ENCODE peak calls at places on chromosomes 2 and 18, in seven cellular contexts. One of them, this sample, is unnamed.

GRCh38 chr2:135528006-135528405 is 3.0 kb downstream of the ZRANB3 start:
- DNase-seq in K562: no peak
- DNase-seq in esophagus muscularis mucosa: no peak
- DNase-seq in prostate gland: no peak
- DNase-seq in suprapubic skin: no peak
- DNase-seq in transverse colon: no peak
- DNase-seq in spleen: no peak
- DNase-seq in this sample: no peak

GRCh38 chr2:69272803-69273471 is 114.1 kb downstream of the GFPT1 start:
- DNase-seq in prostate gland: no peak
- DNase-seq in esophagus muscularis mucosa: no peak
- DNase-seq in transverse colon: no peak
- DNase-seq in K562: no peak
- DNase-seq in suprapubic skin: no peak
- DNase-seq in spleen: no peak
- DNase-seq in this sample: no peak

GRCh38 chr18:55588001-55588875 is at the start of gene TCF4:
- DNase-seq in suprapubic skin: peak
- DNase-seq in spleen: peak
- DNase-seq in prostate gland: peak
- DNase-seq in transverse colon: peak
- DNase-seq in esophagus muscularis mucosa: no peak
- DNase-seq in K562: peak
- DNase-seq in this sample: peak

GRCh38 chr2:37744010-37744409 is 72.6 kb upstream of the CDC42EP3 start:
- DNase-seq in prostate gland: no peak
- DNase-seq in transverse colon: no peak
- DNase-seq in spleen: no peak
- DNase-seq in K562: no peak
- DNase-seq in esophagus muscularis mucosa: no peak
- DNase-seq in suprapubic skin: no peak
- DNase-seq in this sample: no peak

GRCh38 chr2:75528221-75528977 is 32.3 kb downstream of the EVA1A start:
- DNase-seq in transverse colon: no peak
- DNase-seq in K562: no peak
- DNase-seq in spleen: no peak
- DNase-seq in prostate gland: no peak
- DNase-seq in suprapubic skin: no peak
- DNase-seq in esophagus muscularis mucosa: no peak
- DNase-seq in this sample: no peak

GRCh38 chr2:1784087-1784486 is 39.8 kb upstream of the PXDN start:
- DNase-seq in spleen: no peak
- DNase-seq in esophagus muscularis mucosa: no peak
- DNase-seq in prostate gland: no peak
- DNase-seq in transverse colon: no peak
- DNase-seq in suprapubic skin: peak
- DNase-seq in K562: no peak
- DNase-seq in this sample: peak

GRCh38 chr2:38875227-38875575 is 533 bp downstream of the DHX57 start:
- DNase-seq in spleen: no peak
- DNase-seq in prostate gland: no peak
- DNase-seq in K562: no peak
- DNase-seq in transverse colon: no peak
- DNase-seq in suprapubic skin: no peak
- DNase-seq in esophagus muscularis mucosa: no peak
- DNase-seq in this sample: no peak

GRCh38 chr2:69964353-69964831 is 3.0 kb upstream of the ASPRV1 start:
- DNase-seq in transverse colon: peak
- DNase-seq in prostate gland: no peak
- DNase-seq in K562: no peak
- DNase-seq in spleen: no peak
- DNase-seq in esophagus muscularis mucosa: no peak
- DNase-seq in suprapubic skin: no peak
- DNase-seq in this sample: peak

GRCh38 chr2:65355190-65355831 is 77.1 kb downstream of the SPRED2 start:
- DNase-seq in K562: no peak
- DNase-seq in transverse colon: peak
- DNase-seq in spleen: no peak
- DNase-seq in suprapubic skin: no peak
- DNase-seq in esophagus muscularis mucosa: peak
- DNase-seq in prostate gland: no peak
- DNase-seq in this sample: no peak

GRCh38 chr2:69083126-69083733 is 70.3 kb downstream of the ANTXR1 start:
- DNase-seq in suprapubic skin: no peak
- DNase-seq in transverse colon: no peak
- DNase-seq in prostate gland: no peak
- DNase-seq in K562: no peak
- DNase-seq in esophagus muscularis mucosa: no peak
- DNase-seq in spleen: no peak
- DNase-seq in this sample: no peak

GRCh38 chr2:231611273-231612198 is 18.9 kb downstream of the TEX44 start:
- DNase-seq in transverse colon: peak
- DNase-seq in prostate gland: no peak
- DNase-seq in K562: peak
- DNase-seq in spleen: no peak
- DNase-seq in esophagus muscularis mucosa: no peak
- DNase-seq in suprapubic skin: peak
- DNase-seq in this sample: peak

GRCh38 chr2:29281585-29281984 is 166.4 kb downstream of the CLIP4 start:
- DNase-seq in spleen: no peak
- DNase-seq in suprapubic skin: no peak
- DNase-seq in esophagus muscularis mucosa: no peak
- DNase-seq in prostate gland: peak
- DNase-seq in K562: no peak
- DNase-seq in transverse colon: no peak
- DNase-seq in this sample: peak

GRCh38 chr2:11123856-11124759 is 31.2 kb upstream of the SLC66A3 start:
- DNase-seq in K562: peak
- DNase-seq in spleen: peak
- DNase-seq in esophagus muscularis mucosa: no peak
- DNase-seq in prostate gland: peak
- DNase-seq in suprapubic skin: no peak
- DNase-seq in transverse colon: peak
- DNase-seq in this sample: peak

GRCh38 chr18:34740101-34740500 is 30.0 kb downstream of the DTNA start:
- DNase-seq in transverse colon: no peak
- DNase-seq in spleen: no peak
- DNase-seq in esophagus muscularis mucosa: no peak
- DNase-seq in K562: no peak
- DNase-seq in suprapubic skin: no peak
- DNase-seq in prostate gland: no peak
- DNase-seq in this sample: no peak

GRCh38 chr2:203551653-203552250 is 16.7 kb upstream of the RAPH1 start:
- DNase-seq in K562: no peak
- DNase-seq in transverse colon: peak
- DNase-seq in spleen: no peak
- DNase-seq in prostate gland: peak
- DNase-seq in esophagus muscularis mucosa: no peak
- DNase-seq in suprapubic skin: no peak
- DNase-seq in this sample: no peak

GRCh38 chr2:178734518-178734917 is 72.7 kb downstream of the TTN start:
- DNase-seq in transverse colon: no peak
- DNase-seq in spleen: no peak
- DNase-seq in esophagus muscularis mucosa: no peak
- DNase-seq in suprapubic skin: no peak
- DNase-seq in K562: no peak
- DNase-seq in prostate gland: no peak
- DNase-seq in this sample: no peak

GRCh38 chr18:8667846-8668245 is 37.5 kb upstream of the MTCL1 start:
- DNase-seq in esophagus muscularis mucosa: no peak
- DNase-seq in spleen: no peak
- DNase-seq in prostate gland: no peak
- DNase-seq in K562: no peak
- DNase-seq in suprapubic skin: no peak
- DNase-seq in transverse colon: no peak
- DNase-seq in this sample: no peak

GRCh38 chr2:36559221-36559942 is 38.6 kb downstream of the FEZ2 start:
- DNase-seq in transverse colon: no peak
- DNase-seq in esophagus muscularis mucosa: no peak
- DNase-seq in suprapubic skin: no peak
- DNase-seq in spleen: no peak
- DNase-seq in prostate gland: no peak
- DNase-seq in K562: no peak
- DNase-seq in this sample: no peak

GRCh38 chr2:36561223-36561944 is 36.6 kb downstream of the FEZ2 start:
- DNase-seq in esophagus muscularis mucosa: no peak
- DNase-seq in spleen: no peak
- DNase-seq in transverse colon: peak
- DNase-seq in prostate gland: no peak
- DNase-seq in K562: no peak
- DNase-seq in suprapubic skin: no peak
- DNase-seq in this sample: no peak

GRCh38 chr2:36562245-36562644 is 35.7 kb downstream of the FEZ2 start:
- DNase-seq in prostate gland: no peak
- DNase-seq in suprapubic skin: no peak
- DNase-seq in spleen: no peak
- DNase-seq in transverse colon: no peak
- DNase-seq in esophagus muscularis mucosa: no peak
- DNase-seq in K562: no peak
- DNase-seq in this sample: no peak

GRCh38 chr2:36562973-36563532 is 34.9 kb downstream of the FEZ2 start:
- DNase-seq in prostate gland: no peak
- DNase-seq in spleen: no peak
- DNase-seq in transverse colon: no peak
- DNase-seq in suprapubic skin: no peak
- DNase-seq in esophagus muscularis mucosa: no peak
- DNase-seq in K562: no peak
- DNase-seq in this sample: no peak

GRCh38 chr2:36560726-36561125 is 37.2 kb downstream of the FEZ2 start:
- DNase-seq in transverse colon: no peak
- DNase-seq in esophagus muscularis mucosa: no peak
- DNase-seq in suprapubic skin: no peak
- DNase-seq in spleen: no peak
- DNase-seq in prostate gland: no peak
- DNase-seq in K562: no peak
- DNase-seq in this sample: no peak
- TF ChIP-seq POLR2AphosphoS5 in transverse colon: no peak
- TF ChIP-seq POLR2AphosphoS5 in esophagus muscularis mucosa: no peak
- TF ChIP-seq POLR2AphosphoS5 in suprapubic skin: no peak
- TF ChIP-seq POLR2AphosphoS5 in spleen: no peak
- TF ChIP-seq POLR2AphosphoS5 in prostate gland: no peak
- TF ChIP-seq POLR2AphosphoS5 in K562: no peak
- TF ChIP-seq POLR2AphosphoS5 in this sample: no peak

DNA sequence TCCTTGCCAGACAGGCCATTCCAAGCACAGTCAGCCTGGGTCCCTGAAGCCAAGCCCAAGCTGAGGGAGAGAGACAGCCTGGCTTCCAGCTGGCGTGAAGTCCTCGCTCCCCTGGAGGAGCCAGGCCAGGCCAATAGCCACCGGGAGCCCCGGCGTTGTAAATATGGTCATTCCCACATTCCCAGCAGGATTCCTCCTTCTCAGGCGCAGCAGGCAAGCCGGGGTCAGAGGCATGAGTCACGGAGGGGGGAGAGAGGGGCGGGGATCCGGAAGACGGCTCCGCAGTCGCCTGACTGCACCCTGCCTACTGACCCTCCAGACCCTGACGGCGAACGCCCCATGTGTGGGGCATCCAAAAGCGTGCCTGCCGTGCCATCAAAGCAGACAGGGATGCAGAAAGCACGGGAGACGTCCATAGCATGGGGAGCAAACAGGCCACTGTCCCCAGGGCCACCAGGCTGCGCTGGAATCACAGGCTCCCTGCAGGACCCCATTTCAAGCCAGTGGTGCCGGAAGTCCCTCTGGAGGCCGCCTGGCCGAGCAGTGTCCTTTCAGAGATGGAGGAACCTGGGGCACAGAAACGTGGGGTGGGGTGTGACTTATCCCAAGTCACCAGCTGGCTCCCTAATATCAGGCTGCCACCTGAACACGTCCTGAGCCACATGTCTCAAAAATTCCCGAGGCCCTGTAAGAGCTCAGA is 48.2 kb downstream of the TWIST2 start:
- DNase-seq in K562: no peak
- DNase-seq in prostate gland: no peak
- DNase-seq in spleen: peak
- DNase-seq in transverse colon: peak
- DNase-seq in esophagus muscularis mucosa: peak
- DNase-seq in suprapubic skin: peak
- DNase-seq in this sample: peak
- H3K27ac ChIP-seq in K562: no peak
- H3K27ac ChIP-seq in prostate gland: peak
- H3K27ac ChIP-seq in spleen: no peak
- H3K27ac ChIP-seq in transverse colon: peak
- H3K27ac ChIP-seq in esophagus muscularis mucosa: peak
- H3K27ac ChIP-seq in suprapubic skin: peak
- H3K27ac ChIP-seq in this sample: peak

GRCh38 chr2:106107509-106108131 is 86.5 kb downstream of the UXS1 start:
- DNase-seq in prostate gland: no peak
- DNase-seq in suprapubic skin: no peak
- DNase-seq in spleen: no peak
- DNase-seq in transverse colon: no peak
- DNase-seq in esophagus muscularis mucosa: no peak
- DNase-seq in K562: no peak
- DNase-seq in this sample: no peak
- TF ChIP-seq CTCF in prostate gland: no peak
- TF ChIP-seq CTCF in suprapubic skin: no peak
- TF ChIP-seq CTCF in spleen: no peak
- TF ChIP-seq CTCF in transverse colon: no peak
- TF ChIP-seq CTCF in esophagus muscularis mucosa: no peak
- TF ChIP-seq CTCF in K562: no peak
- TF ChIP-seq CTCF in this sample: no peak

GRCh38 chr2:27888790-27889189 is 1.4 kb downstream of the RBKS start:
- DNase-seq in esophagus muscularis mucosa: no peak
- DNase-seq in prostate gland: no peak
- DNase-seq in K562: no peak
- DNase-seq in transverse colon: no peak
- DNase-seq in suprapubic skin: no peak
- DNase-seq in spleen: no peak
- DNase-seq in this sample: no peak
- TF ChIP-seq POLR2AphosphoS5 in esophagus muscularis mucosa: peak
- TF ChIP-seq POLR2AphosphoS5 in prostate gland: no peak
- TF ChIP-seq POLR2AphosphoS5 in K562: no peak
- TF ChIP-seq POLR2AphosphoS5 in transverse colon: no peak
- TF ChIP-seq POLR2AphosphoS5 in suprapubic skin: no peak
- TF ChIP-seq POLR2AphosphoS5 in spleen: no peak
- TF ChIP-seq POLR2AphosphoS5 in this sample: no peak

GRCh38 chr2:241811952-241812729 is 3.1 kb downstream of the NEU4 start:
- DNase-seq in spleen: peak
- DNase-seq in suprapubic skin: peak
- DNase-seq in K562: no peak
- DNase-seq in esophagus muscularis mucosa: no peak
- DNase-seq in prostate gland: no peak
- DNase-seq in transverse colon: no peak
- DNase-seq in this sample: no peak

GRCh38 chr2:241813806-241814570 is 5.0 kb downstream of the NEU4 start:
- DNase-seq in K562: no peak
- DNase-seq in spleen: no peak
- DNase-seq in suprapubic skin: peak
- DNase-seq in esophagus muscularis mucosa: no peak
- DNase-seq in prostate gland: no peak
- DNase-seq in transverse colon: peak
- DNase-seq in this sample: no peak

GRCh38 chr2:241812730-241813079 is 3.7 kb downstream of the NEU4 start:
- DNase-seq in spleen: no peak
- DNase-seq in K562: no peak
- DNase-seq in prostate gland: no peak
- DNase-seq in esophagus muscularis mucosa: no peak
- DNase-seq in suprapubic skin: no peak
- DNase-seq in transverse colon: no peak
- DNase-seq in this sample: no peak

GRCh38 chr2:241814571-241815476 is 5.8 kb downstream of the NEU4 start:
- DNase-seq in spleen: no peak
- DNase-seq in K562: no peak
- DNase-seq in transverse colon: no peak
- DNase-seq in esophagus muscularis mucosa: no peak
- DNase-seq in prostate gland: no peak
- DNase-seq in suprapubic skin: peak
- DNase-seq in this sample: no peak

GRCh38 chr2:241813080-241813805 is 4.2 kb downstream of the NEU4 start:
- DNase-seq in transverse colon: peak
- DNase-seq in spleen: peak
- DNase-seq in prostate gland: no peak
- DNase-seq in suprapubic skin: peak
- DNase-seq in esophagus muscularis mucosa: no peak
- DNase-seq in K562: no peak
- DNase-seq in this sample: no peak
- H3K27ac ChIP-seq in transverse colon: no peak
- H3K27ac ChIP-seq in spleen: no peak
- H3K27ac ChIP-seq in prostate gland: no peak
- H3K27ac ChIP-seq in suprapubic skin: no peak
- H3K27ac ChIP-seq in esophagus muscularis mucosa: no peak
- H3K27ac ChIP-seq in K562: no peak
- H3K27ac ChIP-seq in this sample: no peak

This sample was measured in stomach.